ENCODE peak calls at places on chromosomes 1 and 21, in six cellular contexts. E is spleen, R is SK-N-MC, J is esophagus muscularis mucosa, A is GM23338, O is GM12891. F is an unnamed sample.

GRCh38 chr1:5720484-5720883 is 271.7 kb downstream of the NPHP4 start:
- DNase-seq in R (no peak), O (no peak), A (no peak), E (peak; percentile 24), J (no peak), F (no peak)

GRCh38 chr1:158043232-158043631 is 49.8 kb downstream of the KIRREL1 start:
- DNase-seq in A (peak; percentile 34), J (no peak), O (no peak), R (no peak), E (no peak), F (no peak)

GRCh38 chr21:38289697-38290096 is 32.9 kb downstream of the KCNJ15 start:
- DNase-seq in R (no peak), A (no peak), O (no peak), E (no peak), J (no peak), F (no peak)

GRCh38 chr1:89022167-89022959 is at the start of gene GBP3:
- DNase-seq in A (no peak), J (no peak), R (no peak), E (no peak), O (no peak), F (no peak)

GRCh38 chr1:31183927-31184554 is 55.6 kb downstream of the NKAIN1 start:
- DNase-seq in J (no peak), R (no peak), O (no peak), A (peak; percentile 90), E (no peak), F (peak; percentile 79)

GRCh38 chr1:231918239-231919015 is 291.8 kb downstream of the DISC1 start:
- DNase-seq in E (no peak), A (no peak), O (no peak), R (no peak), J (no peak), F (no peak)

GRCh38 chr1:76379506-76379905 is 305.0 kb downstream of the ST6GALNAC3 start:
- DNase-seq in A (no peak), R (no peak), O (no peak), J (no peak), E (no peak), F (no peak)

GRCh38 chr1:167659440-167659839 is 29.4 kb downstream of the RCSD1 start:
- DNase-seq in R (no peak), E (no peak), A (no peak), J (no peak), O (no peak), F (peak; percentile 32)

GRCh38 chr1:149885364-149886111 is 13.8 kb upstream of the BOLA1 start:
- DNase-seq in O (no peak), R (no peak), J (peak; percentile 95), A (peak; percentile 82), E (peak; percentile 94), F (peak; percentile 54)

GRCh38 chr1:95301091-95301490 is 67.1 kb downstream of the RWDD3 start:
- DNase-seq in J (no peak), R (no peak), A (no peak), E (no peak), O (no peak), F (no peak)

GRCh38 chr1:33365560-33365997 is 44.7 kb upstream of the A3GALT2 start:
- DNase-seq in A (no peak), E (no peak), R (no peak), O (no peak), J (no peak), F (no peak)

GRCh38 chr1:155499953-155500621 is 62.5 kb downstream of the ASH1L start:
- DNase-seq in O (no peak), E (no peak), A (peak; percentile 15), J (no peak), R (peak; percentile 95), F (peak; percentile 56)

GRCh38 chr1:187517508-187517907 is 688.8 kb downstream of the PLA2G4A start:
- DNase-seq in R (no peak), E (no peak), A (no peak), O (no peak), J (no peak), F (no peak)

GRCh38 chr1:206804156-206804737 is 32.0 kb upstream of the IL10 start:
- DNase-seq in J (no peak), O (no peak), E (no peak), R (no peak), A (no peak), F (no peak)

GRCh38 chr1:2589331-2590232 is 3.0 kb downstream of the PRXL2B start:
- DNase-seq in J (no peak), O (no peak), A (no peak), R (no peak), E (peak; percentile 80), F (no peak)

GRCh38 chr21:32907521-32907920 is 118.2 kb upstream of the OLIG2 start:
- DNase-seq in R (no peak), J (no peak), O (no peak), E (no peak), A (no peak), F (no peak)

GRCh38 chr1:228445867-228446584 is 29.4 kb upstream of the TRIM17 start:
- DNase-seq in J (no peak), R (no peak), A (peak; percentile 80), O (peak; percentile 61), E (no peak), F (no peak)

GRCh38 chr1:161038523-161039153 is at the start of gene TSTD1:
- DNase-seq in A (peak; percentile 90), R (no peak), O (peak; percentile 89), E (peak; percentile 96), J (no peak), F (peak; percentile 80)

GRCh38 chr21:30194701-30195299 is 21.1 kb downstream of the CLDN8 start:
- DNase-seq in J (no peak), E (no peak), O (peak; percentile 4), A (peak; percentile 81), R (peak; percentile 56), F (peak; percentile 18)

GRCh38 chr1:94031154-94031553 is 89.8 kb downstream of the ABCA4 start:
- DNase-seq in R (no peak), O (no peak), E (no peak), J (no peak), A (no peak), F (no peak)

GRCh38 chr1:161864577-161864976 is 98.5 kb downstream of the ATF6 start:
- DNase-seq in J (no peak), E (no peak), R (no peak), A (no peak), O (no peak), F (no peak)

GRCh38 chr1:239321877-239322276 is 64.5 kb upstream of the CHRM3 start:
- DNase-seq in O (no peak), J (no peak), R (no peak), E (no peak), A (no peak), F (no peak)

GRCh38 chr1:206708058-206708457 is 23.4 kb downstream of the MAPKAPK2 start:
- DNase-seq in R (no peak), J (no peak), E (peak; percentile 84), A (peak; percentile 47), O (no peak), F (no peak)

GRCh38 chr1:17028662-17029188 is 17.0 kb upstream of the ATP13A2 start:
- DNase-seq in J (no peak), A (no peak), R (no peak), O (no peak), E (no peak), F (no peak)

GRCh38 chr1:240005997-240006650 is 85.6 kb upstream of the FMN2 start:
- DNase-seq in A (no peak), R (no peak), O (no peak), J (no peak), E (no peak), F (no peak)

GRCh38 chr1:96525657-96526613 is 195.6 kb upstream of the PTBP2 start:
- DNase-seq in E (no peak), J (no peak), R (no peak), A (no peak), O (no peak), F (no peak)
- TF ChIP-seq POLR2AphosphoS5 in E (no peak), J (peak; percentile 31), R (no peak), A (no peak), O (no peak), F (no peak)

GRCh38 chr1:36203554-36204346 is 20.5 kb upstream of the THRAP3 start:
- DNase-seq in A (no peak), R (no peak), E (peak; percentile 87), J (no peak), O (no peak), F (peak; percentile 61)

GRCh38 chr1:36204347-36204909 is 19.8 kb upstream of the THRAP3 start:
- DNase-seq in R (no peak), J (no peak), E (no peak), A (no peak), O (no peak), F (no peak)

GRCh38 chr1:36203027-36203553 is 21.2 kb upstream of the THRAP3 start:
- DNase-seq in J (no peak), A (no peak), E (no peak), O (no peak), R (no peak), F (no peak)

GRCh38 chr1:36198641-36199040 is 25.6 kb upstream of the THRAP3 start:
- DNase-seq in R (no peak), O (no peak), E (no peak), A (no peak), J (no peak), F (no peak)

DNA sequence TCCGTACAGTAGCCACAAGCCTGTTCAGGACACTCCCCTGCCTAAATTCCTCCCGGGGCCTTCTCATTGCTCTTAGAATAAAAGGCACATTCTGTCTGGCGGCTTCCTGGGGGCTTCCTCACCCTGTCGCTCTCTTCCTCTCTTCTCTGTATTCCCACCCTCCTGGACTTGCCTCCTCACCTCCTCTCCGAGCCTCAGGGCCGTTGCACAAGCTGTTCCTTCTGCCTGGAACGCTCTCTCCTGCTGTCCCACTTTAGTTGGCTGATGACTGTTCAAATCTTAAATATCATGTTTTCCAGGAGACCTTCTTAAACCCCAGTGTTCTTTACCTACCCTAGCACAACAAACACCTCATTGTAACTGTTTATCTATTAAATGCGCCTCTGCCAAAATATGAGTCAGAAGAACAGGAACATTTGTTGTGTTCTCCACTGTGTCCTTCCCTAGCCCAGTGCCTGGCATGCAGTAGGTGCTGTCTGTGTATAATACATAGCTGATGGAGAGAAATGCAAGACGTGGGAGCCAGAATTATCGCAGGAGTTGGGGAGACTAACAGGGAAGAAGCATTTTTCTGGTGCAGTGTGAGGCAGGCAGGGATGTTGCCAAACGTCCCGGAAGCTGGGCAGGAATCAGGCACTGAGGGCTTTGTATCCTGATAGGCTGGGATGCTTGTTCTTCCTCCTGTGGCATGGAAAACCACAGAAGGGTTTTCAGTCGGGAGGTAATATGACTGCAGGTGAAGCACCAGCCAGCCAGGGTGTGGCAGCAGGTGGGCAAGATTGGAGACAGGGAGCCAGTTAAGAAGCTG is 24.1 kb upstream of the THRAP3 start:
- DNase-seq in R (no peak), O (no peak), E (no peak), J (no peak), A (no peak), F (no peak)
- TF ChIP-seq POLR2AphosphoS5 in R (no peak), O (no peak), E (no peak), J (peak; percentile 74), A (no peak), F (no peak)

GRCh38 chr21:15703932-15704331 is 25.9 kb upstream of the USP25 start:
- DNase-seq in R (no peak), O (no peak), E (no peak), J (no peak), A (no peak), F (no peak)

GRCh38 chr21:15701845-15702244 is 27.9 kb upstream of the USP25 start:
- DNase-seq in E (no peak), R (no peak), O (no peak), A (no peak), J (no peak), F (no peak)

GRCh38 chr21:15706686-15707085 is 23.1 kb upstream of the USP25 start:
- DNase-seq in A (no peak), E (no peak), O (no peak), R (no peak), J (no peak), F (no peak)
- TF ChIP-seq POLR2AphosphoS5 in A (no peak), E (no peak), O (no peak), R (no peak), J (peak; percentile 62), F (no peak)

GRCh38 chr1:6961905-6962304 is 176.7 kb downstream of the CAMTA1 start:
- DNase-seq in J (no peak), R (no peak), E (no peak), O (no peak), A (peak; percentile 57), F (no peak)
- TF ChIP-seq POLR2AphosphoS5 in J (no peak), R (no peak), E (no peak), O (no peak), A (peak; percentile 39), F (no peak)

F was measured in SK-N-SH.